ENCODE peak calls at places on chromosome 9, in six cellular contexts. N is PC-3, D is mammary epithelial cell, S is fibroblast of lung, W is HCT116, O is neural progenitor cell. L is an unnamed sample.

GRCh38 chr9:22622823-22623222 is 176.2 kb downstream of the DMRTA1 start:
- DNase-seq in D (no peak), N (no peak), W (no peak), O (no peak), S (no peak), L (no peak)

GRCh38 chr9:79572891-79573696 is 1.3 kb downstream of the TLE4 start:
- DNase-seq in W (no peak), S (no peak), O (peak), N (no peak), D (peak), L (peak)

GRCh38 chr9:132228062-132228461 is 66.2 kb downstream of the NTNG2 start:
- DNase-seq in D (no peak), S (no peak), N (no peak), O (no peak), W (no peak), L (no peak)

GRCh38 chr9:112091805-112092204 is 83.3 kb downstream of the SUSD1 start:
- DNase-seq in D (no peak), S (peak), N (no peak), O (peak), W (no peak), L (peak)

GRCh38 chr9:87227456-87227855 is 270.2 kb upstream of the DAPK1 start:
- DNase-seq in D (no peak), S (no peak), N (no peak), O (no peak), W (no peak), L (no peak)

GRCh38 chr9:8750639-8751041 is 951.1 kb upstream of the DMAC1 start:
- DNase-seq in S (peak), N (no peak), D (no peak), O (peak), W (no peak), L (no peak)

GRCh38 chr9:134226221-134226930 is 62.0 kb upstream of the RNU6ATAC start:
- DNase-seq in O (no peak), S (no peak), D (no peak), N (no peak), W (no peak), L (peak)

GRCh38 chr9:79581388-79581787 is 9.6 kb downstream of the TLE4 start:
- DNase-seq in W (no peak), D (peak), O (no peak), S (peak), N (no peak), L (peak)

GRCh38 chr9:108087781-108088180 is 598.2 kb upstream of the KLF4 start:
- DNase-seq in W (no peak), O (no peak), N (peak), S (no peak), D (peak), L (no peak)

GRCh38 chr9:5800969-5801738 is 31.8 kb downstream of the ERMP1 start:
- DNase-seq in O (no peak), D (no peak), S (peak), W (no peak), N (no peak), L (no peak)

GRCh38 chr9:104177003-104177611 is 83.0 kb downstream of the SMC2 start:
- DNase-seq in D (peak), W (peak), N (peak), O (peak), S (no peak), L (peak)

GRCh38 chr9:98635374-98635773 is 73.4 kb downstream of the GABBR2 start:
- DNase-seq in N (peak), S (peak), W (no peak), O (no peak), D (peak), L (peak)

GRCh38 chr9:137479892-137480685 is 21.0 kb upstream of the NSMF start:
- DNase-seq in S (no peak), O (no peak), D (no peak), N (no peak), W (no peak), L (no peak)

GRCh38 chr9:71937070-71937625 is 25.7 kb downstream of the C9orf85 start:
- DNase-seq in O (no peak), D (peak), W (no peak), N (no peak), S (no peak), L (no peak)

GRCh38 chr9:89519393-89519805 is 21.5 kb upstream of the SEMA4D start:
- DNase-seq in S (peak), N (peak), O (no peak), W (peak), D (peak), L (peak)

GRCh38 chr9:69207503-69207902 is 33.4 kb downstream of the TJP2 start:
- DNase-seq in W (no peak), S (no peak), O (no peak), D (no peak), N (no peak), L (no peak)

GRCh38 chr9:101119206-101119819 is 90.8 kb downstream of the PLPPR1 start:
- DNase-seq in N (peak), O (peak), S (peak), W (peak), D (peak), L (peak)

GRCh38 chr9:28389411-28389810 is 816.1 kb upstream of the C9orf72 start:
- DNase-seq in S (no peak), W (no peak), D (no peak), O (no peak), N (no peak), L (no peak)

GRCh38 chr9:106891286-106891685 is 28.3 kb downstream of the ZNF462 start:
- DNase-seq in N (no peak), O (peak), S (no peak), D (no peak), W (no peak), L (no peak)

GRCh38 chr9:6552738-6553121 is 92.8 kb downstream of the GLDC start:
- DNase-seq in O (no peak), D (peak), N (no peak), W (no peak), S (peak), L (peak)

GRCh38 chr9:117081641-117082317 is 333.1 kb downstream of the ASTN2 start:
- DNase-seq in S (no peak), W (no peak), N (no peak), O (no peak), D (no peak), L (no peak)

GRCh38 chr9:112570731-112571167 is 84.1 kb downstream of the KIAA1958 start:
- DNase-seq in N (no peak), O (no peak), W (no peak), D (no peak), S (no peak), L (no peak)

GRCh38 chr9:106799146-106799545 is 63.8 kb upstream of the ZNF462 start:
- DNase-seq in N (peak), S (peak), O (no peak), W (no peak), D (peak), L (peak)

GRCh38 chr9:114093761-114094505 is 5.2 kb downstream of the KIF12 start:
- DNase-seq in W (no peak), N (no peak), O (no peak), S (no peak), D (no peak), L (no peak)

GRCh38 chr9:23522952-23523351 is 303.1 kb downstream of the ELAVL2 start:
- DNase-seq in S (no peak), W (no peak), O (no peak), N (no peak), D (no peak), L (no peak)

GRCh38 chr9:116549061-116549664 is 137.9 kb upstream of the TRIM32 start:
- DNase-seq in O (no peak), W (peak), S (peak), N (peak), D (peak), L (peak)

GRCh38 chr9:35051069-35051967 is 21.1 kb downstream of the VCP start:
- DNase-seq in S (peak), O (peak), W (peak), D (peak), N (peak), L (peak)

GRCh38 chr9:129783516-129784361 is 19.2 kb upstream of the TOR1B start:
- DNase-seq in W (peak), O (peak), N (peak), D (peak), S (peak), L (peak)

GRCh38 chr9:38390851-38391250 is 1.7 kb upstream of the ALDH1B1 start:
- DNase-seq in O (no peak), D (no peak), N (no peak), W (no peak), S (no peak), L (no peak)

GRCh38 chr9:124779368-124780059 is 2.6 kb downstream of the OLFML2A start:
- DNase-seq in W (no peak), D (peak), S (peak), N (peak), O (peak), L (peak)

DNA sequence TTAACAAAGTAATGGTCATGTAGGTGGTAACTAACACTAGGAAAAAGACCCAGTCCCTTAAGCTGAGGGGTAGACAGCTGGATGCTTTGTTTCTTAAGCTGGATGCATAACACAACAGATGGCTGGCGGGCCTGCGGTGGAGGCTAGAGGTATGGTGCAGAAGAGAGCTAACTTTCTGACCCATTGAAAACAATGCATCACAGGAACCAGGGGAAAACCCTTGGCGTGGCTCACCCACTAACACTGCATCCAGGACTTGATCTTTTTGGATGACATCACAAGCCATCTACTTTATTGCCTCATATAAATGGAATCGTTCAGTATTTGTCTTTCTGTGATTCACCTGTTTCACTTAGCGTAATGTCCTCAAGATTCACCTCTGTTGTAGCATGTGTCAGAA is 138.7 kb downstream of the AUH start:
- DNase-seq in O (no peak), W (no peak), S (no peak), D (peak), N (no peak), L (no peak)
- H2AFZ ChIP-seq in O (no peak), W (no peak), S (no peak), D (no peak), N (no peak), L (no peak)

GRCh38 chr9:93952784-93953491 is 2.2 kb downstream of the BARX1 start:
- DNase-seq in S (no peak), O (peak), N (no peak), W (no peak), D (no peak), L (no peak)
- TF ChIP-seq EZH2 in S (peak), O (peak), N (no peak), W (no peak), D (peak), L (no peak)

GRCh38 chr9:36471359-36471758 is 71.3 kb upstream of the RNF38 start:
- DNase-seq in N (no peak), W (no peak), O (no peak), D (no peak), S (no peak), L (peak)
- H3K9ac ChIP-seq in N (no peak), W (no peak), O (no peak), D (no peak), S (peak), L (peak)

GRCh38 chr9:3508078-3508431 is 17.7 kb downstream of the RFX3 start:
- DNase-seq in S (no peak), O (no peak), N (no peak), W (no peak), D (no peak), L (no peak)

GRCh38 chr9:3508531-3509374 is 17.0 kb downstream of the RFX3 start:
- DNase-seq in W (no peak), S (peak), D (peak), O (no peak), N (no peak), L (no peak)

GRCh38 chr9:3506164-3506563 is 19.6 kb downstream of the RFX3 start:
- DNase-seq in D (no peak), W (no peak), S (no peak), N (no peak), O (no peak), L (no peak)

GRCh38 chr9:3509926-3510325 is 15.9 kb downstream of the RFX3 start:
- DNase-seq in O (no peak), D (no peak), N (no peak), W (no peak), S (no peak), L (no peak)

DNA sequence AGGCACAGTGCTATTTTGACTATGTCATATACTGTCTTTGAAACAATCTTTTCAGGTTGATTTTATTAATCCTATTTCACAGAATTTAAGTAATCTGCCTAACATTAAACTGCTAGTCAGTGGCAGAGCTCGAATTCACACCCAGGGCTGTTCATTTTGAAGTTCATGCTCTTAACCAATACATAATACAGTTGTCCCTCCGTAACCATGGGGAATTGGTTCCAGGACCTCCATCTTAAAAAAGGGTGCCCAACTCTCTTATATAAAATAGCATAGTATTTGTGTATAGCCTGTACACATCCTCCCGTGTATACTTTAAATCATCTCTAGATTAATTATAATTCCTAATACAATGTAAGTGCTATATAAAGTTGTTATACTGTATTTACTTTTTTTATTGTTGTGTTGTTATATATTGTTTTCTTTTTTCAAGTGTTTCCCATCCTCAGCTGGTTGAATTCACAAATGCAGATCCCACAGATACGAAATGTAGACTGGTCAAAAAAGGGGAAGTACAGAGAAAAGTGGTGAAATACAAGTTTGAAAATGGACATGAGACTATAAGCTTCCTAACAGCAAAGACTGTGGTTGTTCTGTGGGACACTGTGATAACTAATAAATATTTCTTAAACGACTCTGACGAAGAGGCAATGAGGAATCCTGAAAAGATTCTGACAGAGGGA is 18.3 kb downstream of the RFX3 start:
- DNase-seq in O (no peak), N (no peak), D (peak), S (no peak), W (no peak), L (no peak)
- H2AFZ ChIP-seq in O (no peak), N (no peak), D (no peak), S (no peak), W (no peak), L (peak)

DNA sequence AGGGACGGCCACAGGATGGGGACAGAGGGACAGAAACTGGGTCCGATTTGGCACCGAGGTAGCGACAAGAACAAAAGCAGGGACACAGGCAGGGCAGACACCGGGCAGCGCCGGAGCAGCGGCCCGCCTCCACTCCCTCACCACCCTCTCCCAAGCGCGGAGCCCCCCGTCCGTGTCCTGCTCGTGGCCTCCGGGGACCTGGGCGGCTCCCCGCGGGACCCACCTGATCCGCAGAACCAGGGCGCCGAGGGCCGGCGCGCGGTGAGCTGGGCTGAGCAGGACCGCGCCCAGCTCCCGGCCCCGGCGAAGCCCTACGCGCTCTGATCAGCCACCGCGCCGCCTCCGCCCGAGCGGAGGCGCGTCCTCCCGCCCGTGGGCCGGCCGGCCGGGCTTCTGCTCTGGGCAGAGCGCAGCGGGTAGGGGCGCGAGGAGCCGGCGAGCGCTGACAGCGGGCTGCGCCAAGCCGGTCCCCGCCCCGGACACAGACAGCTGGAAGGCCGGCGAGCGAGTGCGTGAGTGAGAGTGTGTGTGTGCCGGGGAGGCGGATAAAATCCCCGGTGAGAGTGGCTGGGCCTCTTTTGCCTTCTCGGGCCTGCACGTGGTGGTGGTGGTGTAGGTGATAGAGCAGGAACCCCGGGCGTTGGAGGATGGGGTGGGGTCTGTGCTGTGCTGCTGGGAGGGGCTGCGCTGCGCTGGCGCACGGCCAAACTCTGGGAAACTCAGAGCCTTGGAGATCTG is at the start of gene GGTA1:
- DNase-seq in N (peak), O (peak), D (peak), W (no peak), S (peak), L (peak)
- TF ChIP-seq EZH2 in N (no peak), O (peak), D (no peak), W (no peak), S (no peak), L (no peak)

GRCh38 chr9:128159073-128159783 is 837 bp upstream of the BBLN start:
- DNase-seq in O (no peak), W (peak), D (no peak), N (no peak), S (no peak), L (peak)
- H3K9ac ChIP-seq in O (no peak), W (peak), D (peak), N (peak), S (peak), L (peak)

DNA sequence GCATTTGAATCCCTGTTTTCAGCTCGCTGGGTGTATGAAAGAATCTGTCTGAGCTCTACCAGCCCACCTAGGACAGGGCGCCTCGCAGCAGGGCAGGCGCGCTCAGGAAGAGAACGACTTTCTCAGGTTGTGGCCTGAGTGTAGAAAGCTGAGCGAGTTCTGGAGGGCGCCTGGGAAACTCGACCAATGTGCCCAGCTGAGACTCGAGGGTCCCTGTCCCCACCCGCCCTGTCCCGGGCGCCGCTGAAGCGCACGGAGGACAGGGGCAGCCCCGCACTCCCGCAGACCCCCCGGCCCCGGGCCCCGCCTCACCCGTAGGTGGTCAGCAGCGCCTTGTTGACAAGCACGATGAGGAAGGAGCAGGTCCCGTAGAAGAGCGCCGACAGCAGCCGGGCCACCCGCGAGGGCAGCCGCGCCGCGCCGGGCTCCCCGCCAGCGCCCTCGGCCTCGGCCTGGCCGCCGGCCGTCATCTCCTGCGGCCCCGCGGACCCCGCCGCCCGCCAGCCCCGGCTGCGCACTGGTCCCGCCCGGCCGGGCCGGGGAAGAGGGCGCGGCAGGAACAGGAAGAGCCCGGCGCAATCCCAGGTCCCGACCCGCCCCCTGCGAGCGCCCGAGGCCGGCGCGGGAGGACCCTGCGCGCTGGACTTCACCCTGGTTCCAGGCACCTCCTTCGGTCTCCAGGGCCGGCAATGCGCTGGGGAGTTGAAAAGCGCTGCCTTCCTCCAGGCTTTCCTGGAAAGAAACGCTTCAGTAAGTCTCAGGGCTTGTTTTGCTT is at the start of gene SLC35D2:
- DNase-seq in O (peak), D (peak), S (peak), N (peak), W (no peak), L (peak)
- H2AFZ ChIP-seq in O (peak), D (peak), S (peak), N (peak), W (peak), L (peak)